ENCODE peak calls at places on chromosomes 2 and 18, in four cellular contexts. E is dorsolateral prefrontal cortex, O is HL-60, C is SK-N-SH. T is an unnamed sample.

GRCh38 chr2:227509824-227510619 is 38.1 kb downstream of the AGFG1 start:
- DNase-seq in E (no peak), C (peak; percentile 55), O (no peak), T (peak; percentile 30)

GRCh38 chr2:206028101-206028500 is 57.9 kb downstream of the INO80D start:
- DNase-seq in C (no peak), O (no peak), E (no peak), T (no peak)

GRCh38 chr2:169362346-169363026 is at the start of gene LRP2:
- DNase-seq in E (peak; percentile 70), O (no peak), C (peak; percentile 67), T (no peak)

GRCh38 chr2:197904446-197904845 is 100.1 kb downstream of the PLCL1 start:
- DNase-seq in O (no peak), E (no peak), C (no peak), T (no peak)

GRCh38 chr2:107808986-107809385 is 17.7 kb upstream of the RGPD4 start:
- DNase-seq in C (no peak), O (no peak), E (no peak), T (no peak)

GRCh38 chr2:237701859-237702370 is 74.5 kb downstream of the LRRFIP1 start:
- DNase-seq in E (no peak), C (peak; percentile 46), O (no peak), T (no peak)

GRCh38 chr2:177254433-177255226 is 9.9 kb downstream of the NFE2L2 start:
- DNase-seq in O (no peak), C (peak; percentile 24), E (no peak), T (no peak)

GRCh38 chr2:224952942-224953657 is 89.2 kb downstream of the DOCK10 start:
- DNase-seq in C (no peak), O (peak; percentile 68), E (no peak), T (no peak)

GRCh38 chr18:44589709-44590108 is 91.0 kb upstream of the SETBP1 start:
- DNase-seq in C (no peak), E (no peak), O (no peak), T (peak; percentile 8)

GRCh38 chr2:239725551-239725890 is 299.6 kb downstream of the NDUFA10 start:
- DNase-seq in C (no peak), E (no peak), O (no peak), T (no peak)

GRCh38 chr2:62662548-62662947 is 43.0 kb upstream of the EHBP1 start:
- DNase-seq in E (no peak), C (no peak), O (no peak), T (no peak)

GRCh38 chr18:29418136-29418535 is 1241.2 kb upstream of the CDH2 start:
- DNase-seq in C (no peak), E (no peak), O (no peak), T (no peak)

GRCh38 chr2:191800874-191801273 is 46.0 kb downstream of the CAVIN2 start:
- DNase-seq in E (no peak), C (no peak), O (no peak), T (no peak)

GRCh38 chr18:38297910-38298309 is 732.3 kb upstream of the CELF4 start:
- DNase-seq in E (no peak), O (no peak), C (peak; percentile 78), T (no peak)

GRCh38 chr18:49855711-49856110 is 42.4 kb upstream of the ACAA2 start:
- DNase-seq in E (no peak), O (no peak), C (no peak), T (no peak)

GRCh38 chr2:189248116-189248515 is 68.6 kb upstream of the COL5A2 start:
- DNase-seq in E (no peak), C (no peak), O (no peak), T (no peak)

GRCh38 chr2:62724886-62725711 is 19.6 kb downstream of the EHBP1 start:
- DNase-seq in E (peak; percentile 86), C (peak; percentile 45), O (no peak), T (no peak)

GRCh38 chr2:219157396-219157795 is 3.2 kb downstream of the NHEJ1 start:
- DNase-seq in E (no peak), O (no peak), C (no peak), T (no peak)

GRCh38 chr2:200750323-200750910 is 61.3 kb upstream of the BZW1 start:
- DNase-seq in E (no peak), C (no peak), O (no peak), T (no peak)

GRCh38 chr2:106596844-106597243 is 109.7 kb downstream of the CD8B2 start:
- DNase-seq in O (no peak), E (no peak), C (no peak), T (no peak)

GRCh38 chr2:63721082-63721424 is 120.6 kb upstream of the UGP2 start:
- DNase-seq in O (no peak), C (peak; percentile 63), E (no peak), T (no peak)

GRCh38 chr18:12911025-12911927 is 27.2 kb upstream of the PTPN2 start:
- DNase-seq in E (no peak), O (no peak), C (no peak), T (no peak)

GRCh38 chr2:159893439-159893838 is 95.4 kb upstream of the CD302 start:
- DNase-seq in C (no peak), O (no peak), E (no peak), T (no peak)
- H3K4me3 ChIP-seq in C (no peak overlapping the region), O (no peak overlapping the region), E (no peak overlapping the region), T (no peak overlapping the region)

GRCh38 chr2:27522400-27522945 is 25.8 kb downstream of the GCKR start:
- DNase-seq in E (no peak), C (no peak), O (no peak), T (no peak)
- TF ChIP-seq CTCF in E (no peak), C (no peak), O (no peak), T (no peak)

DNA sequence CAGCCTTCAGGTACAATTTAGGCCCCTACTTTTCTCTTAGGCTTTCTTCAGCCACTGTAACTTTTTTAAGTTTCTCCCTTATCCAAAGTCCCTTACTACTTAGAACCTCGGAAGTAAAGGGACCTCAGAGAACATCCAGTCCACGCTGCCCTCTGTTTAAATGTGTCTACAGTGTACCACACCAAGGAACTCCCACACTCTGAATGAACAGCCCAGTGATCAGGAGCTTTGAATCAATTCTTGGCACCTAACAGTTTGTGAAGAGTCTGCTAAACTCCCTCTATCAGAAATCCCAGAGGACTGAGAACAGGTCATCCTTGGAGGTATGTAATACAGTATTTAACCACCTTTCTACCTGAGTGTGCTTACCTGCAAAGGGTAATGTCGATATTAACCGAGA is 11.6 kb upstream of the MALT1 start:
- DNase-seq in E (no peak), C (no peak), O (no peak), T (no peak)
- H3K4me3 ChIP-seq in E (no peak overlapping the region), C (no peak overlapping the region), O (no peak overlapping the region), T (no peak overlapping the region)

DNA sequence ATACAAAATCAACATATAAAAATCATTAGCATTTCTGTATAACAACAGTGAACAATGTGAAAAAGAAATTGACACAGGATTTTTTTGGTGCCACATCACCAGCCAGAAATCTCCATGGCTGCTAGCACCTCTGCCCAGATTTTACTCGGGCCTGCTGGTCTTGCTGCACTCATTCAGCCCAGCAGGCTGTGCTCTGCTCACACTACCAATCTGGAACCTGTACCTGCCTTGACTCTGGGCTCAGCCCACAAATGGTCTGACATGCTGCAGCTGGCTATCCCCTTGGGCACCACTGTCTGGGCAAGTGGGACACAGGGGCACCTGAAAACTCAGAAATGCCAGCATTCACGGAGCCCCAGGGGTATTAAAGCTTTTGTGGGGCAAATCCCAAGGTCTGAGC is 392.5 kb upstream of the NRXN1 start:
- DNase-seq in O (no peak), E (no peak), C (no peak), T (no peak)
- TF ChIP-seq CTCF in O (no peak), E (no peak), C (no peak), T (no peak)

DNA sequence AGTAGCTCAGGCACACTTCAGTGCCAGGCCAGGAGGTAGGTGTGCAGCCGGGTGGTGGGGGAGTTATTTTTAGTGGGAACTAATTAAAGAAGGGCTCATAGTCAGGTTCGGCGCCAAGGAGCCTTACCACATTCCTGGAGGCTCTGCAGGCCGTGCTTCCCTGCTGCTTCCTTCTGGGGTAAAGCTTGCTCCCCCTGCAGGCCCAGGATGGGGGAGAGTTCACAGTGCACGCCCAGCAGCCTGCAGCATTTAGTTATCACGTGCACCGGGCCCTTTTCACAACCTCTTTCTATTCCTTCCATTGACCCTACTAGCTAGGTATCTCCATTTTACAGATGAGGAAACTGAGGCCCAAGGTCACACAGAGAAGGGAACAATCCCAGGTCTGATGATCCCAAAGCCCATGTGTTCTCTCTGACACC is 2.5 kb downstream of the KCNF1 start:
- DNase-seq in E (no peak), C (no peak), O (no peak), T (no peak)
- H3K4me3 ChIP-seq in E (peak overlapping the region; percentile 40), C (no peak overlapping the region), O (no peak overlapping the region), T (no peak overlapping the region)